ENCODE peak calls at places on chromosomes 11 and 22, in eight cellular contexts. One of them, this sample, is unnamed.

GRCh38 chr22:39545310-39546063 is 12.9 kb upstream of the RPS19BP1 start:
- DNase-seq in A549: no peak
- DNase-seq in GM12878: no peak
- DNase-seq in HCT116: no peak
- DNase-seq in HepG2: no peak
- DNase-seq in SK-N-SH: no peak
- DNase-seq in K562: peak
- DNase-seq in H1: no peak
- DNase-seq in this sample: no peak

GRCh38 chr22:38824587-38824986 is 19.2 kb downstream of the NPTXR start:
- DNase-seq in A549: peak
- DNase-seq in GM12878: no peak
- DNase-seq in HCT116: no peak
- DNase-seq in HepG2: peak
- DNase-seq in SK-N-SH: no peak
- DNase-seq in K562: peak
- DNase-seq in H1: peak
- DNase-seq in this sample: peak

GRCh38 chr11:56948991-56949390 is 39.7 kb upstream of the OR5AK2 start:
- DNase-seq in A549: no peak
- DNase-seq in GM12878: no peak
- DNase-seq in HCT116: no peak
- DNase-seq in HepG2: no peak
- DNase-seq in SK-N-SH: no peak
- DNase-seq in K562: no peak
- DNase-seq in H1: no peak
- DNase-seq in this sample: no peak

GRCh38 chr11:68002943-68003845 is 703 bp downstream of the UNC93B1 start:
- DNase-seq in A549: no peak
- DNase-seq in GM12878: no peak
- DNase-seq in HCT116: no peak
- DNase-seq in HepG2: no peak
- DNase-seq in SK-N-SH: peak
- DNase-seq in K562: peak
- DNase-seq in H1: no peak
- DNase-seq in this sample: no peak

GRCh38 chr11:76008474-76008873 is 193.5 kb downstream of the UVRAG start:
- DNase-seq in A549: no peak
- DNase-seq in GM12878: no peak
- DNase-seq in HCT116: no peak
- DNase-seq in HepG2: no peak
- DNase-seq in SK-N-SH: no peak
- DNase-seq in K562: no peak
- DNase-seq in H1: no peak
- DNase-seq in this sample: peak

GRCh38 chr22:22771696-22772377 is 115.8 kb upstream of the IGLL5 start:
- DNase-seq in A549: no peak
- DNase-seq in GM12878: no peak
- DNase-seq in HCT116: no peak
- DNase-seq in HepG2: no peak
- DNase-seq in SK-N-SH: no peak
- DNase-seq in K562: no peak
- DNase-seq in H1: no peak
- DNase-seq in this sample: no peak

GRCh38 chr11:117478926-117479325 is 151.3 kb downstream of the CEP164 start:
- DNase-seq in A549: no peak
- DNase-seq in GM12878: no peak
- DNase-seq in HCT116: no peak
- DNase-seq in HepG2: no peak
- DNase-seq in SK-N-SH: no peak
- DNase-seq in K562: no peak
- DNase-seq in H1: no peak
- DNase-seq in this sample: no peak

GRCh38 chr11:72642815-72643511 is 31.3 kb downstream of the PDE2A start:
- DNase-seq in A549: peak
- DNase-seq in GM12878: no peak
- DNase-seq in HCT116: peak
- DNase-seq in HepG2: no peak
- DNase-seq in SK-N-SH: peak
- DNase-seq in K562: peak
- DNase-seq in H1: peak
- DNase-seq in this sample: peak

GRCh38 chr22:35411112-35411511 is 11.2 kb downstream of the MCM5 start:
- DNase-seq in A549: no peak
- DNase-seq in GM12878: peak
- DNase-seq in HCT116: no peak
- DNase-seq in HepG2: no peak
- DNase-seq in SK-N-SH: no peak
- DNase-seq in K562: no peak
- DNase-seq in H1: no peak
- DNase-seq in this sample: no peak

GRCh38 chr11:12200359-12201015 is 90.1 kb downstream of the MICAL2 start:
- DNase-seq in A549: no peak
- DNase-seq in GM12878: no peak
- DNase-seq in HCT116: no peak
- DNase-seq in HepG2: no peak
- DNase-seq in SK-N-SH: peak
- DNase-seq in K562: no peak
- DNase-seq in H1: no peak
- DNase-seq in this sample: peak

GRCh38 chr22:37202706-37203105 is 9.6 kb downstream of the SSTR3 start:
- DNase-seq in A549: no peak
- DNase-seq in GM12878: no peak
- DNase-seq in HCT116: no peak
- DNase-seq in HepG2: no peak
- DNase-seq in SK-N-SH: no peak
- DNase-seq in K562: no peak
- DNase-seq in H1: no peak
- DNase-seq in this sample: no peak
- TF ChIP-seq RAD21 in A549: no peak
- TF ChIP-seq RAD21 in GM12878: no peak
- TF ChIP-seq RAD21 in HCT116: no peak
- TF ChIP-seq RAD21 in HepG2: no peak
- TF ChIP-seq RAD21 in SK-N-SH: no peak
- TF ChIP-seq RAD21 in K562: no peak
- TF ChIP-seq RAD21 in H1: no peak
- TF ChIP-seq RAD21 in this sample: no peak

GRCh38 chr11:100805509-100806199 is 118.6 kb downstream of the ARHGAP42 start:
- DNase-seq in A549: no peak
- DNase-seq in GM12878: no peak
- DNase-seq in HCT116: no peak
- DNase-seq in HepG2: no peak
- DNase-seq in SK-N-SH: no peak
- DNase-seq in K562: no peak
- DNase-seq in H1: no peak
- DNase-seq in this sample: peak

GRCh38 chr11:100812517-100812916 is 125.4 kb downstream of the ARHGAP42 start:
- DNase-seq in A549: no peak
- DNase-seq in GM12878: no peak
- DNase-seq in HCT116: no peak
- DNase-seq in HepG2: no peak
- DNase-seq in SK-N-SH: no peak
- DNase-seq in K562: no peak
- DNase-seq in H1: no peak
- DNase-seq in this sample: no peak

GRCh38 chr11:100810666-100811065 is 123.6 kb downstream of the ARHGAP42 start:
- DNase-seq in A549: no peak
- DNase-seq in GM12878: no peak
- DNase-seq in HCT116: no peak
- DNase-seq in HepG2: no peak
- DNase-seq in SK-N-SH: no peak
- DNase-seq in K562: no peak
- DNase-seq in H1: no peak
- DNase-seq in this sample: no peak

GRCh38 chr11:100810146-100810545 is 123.1 kb downstream of the ARHGAP42 start:
- DNase-seq in A549: no peak
- DNase-seq in GM12878: no peak
- DNase-seq in HCT116: no peak
- DNase-seq in HepG2: no peak
- DNase-seq in SK-N-SH: no peak
- DNase-seq in K562: no peak
- DNase-seq in H1: no peak
- DNase-seq in this sample: peak

GRCh38 chr11:100808904-100809491 is 121.9 kb downstream of the ARHGAP42 start:
- DNase-seq in A549: no peak
- DNase-seq in GM12878: no peak
- DNase-seq in HCT116: no peak
- DNase-seq in HepG2: no peak
- DNase-seq in SK-N-SH: no peak
- DNase-seq in K562: peak
- DNase-seq in H1: no peak
- DNase-seq in this sample: peak
- TF ChIP-seq RAD21 in A549: no peak
- TF ChIP-seq RAD21 in GM12878: no peak
- TF ChIP-seq RAD21 in HCT116: no peak
- TF ChIP-seq RAD21 in HepG2: no peak
- TF ChIP-seq RAD21 in SK-N-SH: no peak
- TF ChIP-seq RAD21 in K562: no peak
- TF ChIP-seq RAD21 in H1: no peak
- TF ChIP-seq RAD21 in this sample: no peak

DNA sequence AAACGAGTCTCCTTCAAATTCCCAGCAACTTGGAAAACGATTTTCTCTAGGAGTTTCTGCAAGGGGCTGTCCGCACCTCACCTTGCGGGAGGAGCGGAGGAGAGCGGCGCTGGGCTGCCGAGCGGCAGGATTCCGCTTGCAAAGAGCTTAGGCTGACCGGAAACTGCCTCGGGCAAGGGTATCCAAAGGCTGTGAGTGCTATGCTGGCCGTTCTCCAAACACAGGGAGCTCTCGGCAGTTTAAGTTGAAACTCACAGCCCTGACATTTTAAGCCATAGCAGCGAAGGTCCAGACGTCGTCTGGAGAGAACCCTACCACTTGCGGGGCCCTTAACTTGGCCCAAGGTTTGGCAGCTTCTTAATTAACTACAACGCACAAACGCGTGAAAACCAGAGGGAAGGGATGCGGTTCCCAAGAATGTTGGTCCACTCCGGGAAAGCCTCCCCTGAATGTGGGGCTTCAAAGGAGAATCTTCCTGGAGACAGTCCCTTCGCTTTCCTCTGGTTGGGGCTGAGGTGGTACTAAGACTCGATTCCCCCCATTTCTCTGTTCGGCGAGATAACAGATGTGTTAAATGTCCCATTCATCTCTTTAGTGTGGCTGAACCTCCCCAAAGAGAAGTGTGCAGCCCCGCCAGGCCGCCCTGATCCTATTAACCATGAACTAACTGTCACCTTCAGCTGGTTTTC is 1.1 kb upstream of the DBX1 start:
- DNase-seq in A549: no peak
- DNase-seq in GM12878: no peak
- DNase-seq in HCT116: no peak
- DNase-seq in HepG2: no peak
- DNase-seq in SK-N-SH: peak
- DNase-seq in K562: no peak
- DNase-seq in H1: no peak
- DNase-seq in this sample: no peak
- TF ChIP-seq RAD21 in A549: no peak
- TF ChIP-seq RAD21 in GM12878: no peak
- TF ChIP-seq RAD21 in HCT116: no peak
- TF ChIP-seq RAD21 in HepG2: no peak
- TF ChIP-seq RAD21 in SK-N-SH: no peak
- TF ChIP-seq RAD21 in K562: no peak
- TF ChIP-seq RAD21 in H1: no peak
- TF ChIP-seq RAD21 in this sample: no peak

GRCh38 chr11:33970984-33971466 is 79.1 kb upstream of the LMO2 start:
- DNase-seq in A549: peak
- DNase-seq in GM12878: no peak
- DNase-seq in HCT116: peak
- DNase-seq in HepG2: peak
- DNase-seq in SK-N-SH: peak
- DNase-seq in K562: peak
- DNase-seq in H1: no peak
- DNase-seq in this sample: peak
- TF ChIP-seq RAD21 in A549: peak
- TF ChIP-seq RAD21 in GM12878: peak
- TF ChIP-seq RAD21 in HCT116: peak
- TF ChIP-seq RAD21 in HepG2: peak
- TF ChIP-seq RAD21 in SK-N-SH: peak
- TF ChIP-seq RAD21 in K562: peak
- TF ChIP-seq RAD21 in H1: peak
- TF ChIP-seq RAD21 in this sample: peak

DNA sequence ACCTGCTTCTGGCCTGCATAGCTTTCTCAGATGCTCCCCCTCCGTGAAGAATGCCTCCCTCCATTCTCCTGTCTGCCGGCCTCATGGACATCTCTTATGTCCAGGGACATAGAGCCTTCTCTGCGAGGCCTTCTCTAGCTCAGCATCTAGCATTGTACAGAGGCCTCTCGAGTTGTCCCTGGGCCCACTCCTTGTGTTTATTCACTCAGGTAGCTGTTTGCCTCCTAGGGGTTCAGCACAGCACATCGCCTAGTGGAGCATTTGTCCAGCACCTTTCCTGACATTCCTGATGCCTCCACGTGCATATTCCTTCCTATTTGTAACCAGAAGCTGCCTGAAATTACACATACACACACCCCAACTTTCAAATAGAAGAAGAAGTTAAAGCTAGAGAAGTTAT is 101.3 kb downstream of the TBC1D22A start:
- DNase-seq in A549: no peak
- DNase-seq in GM12878: no peak
- DNase-seq in HCT116: no peak
- DNase-seq in HepG2: peak
- DNase-seq in SK-N-SH: no peak
- DNase-seq in K562: no peak
- DNase-seq in H1: no peak
- DNase-seq in this sample: no peak
- TF ChIP-seq RAD21 in A549: no peak
- TF ChIP-seq RAD21 in GM12878: no peak
- TF ChIP-seq RAD21 in HCT116: no peak
- TF ChIP-seq RAD21 in HepG2: no peak
- TF ChIP-seq RAD21 in SK-N-SH: no peak
- TF ChIP-seq RAD21 in K562: no peak
- TF ChIP-seq RAD21 in H1: no peak
- TF ChIP-seq RAD21 in this sample: no peak

GRCh38 chr11:30561691-30562412 is 24.3 kb downstream of the MPPED2 start:
- DNase-seq in A549: no peak
- DNase-seq in GM12878: no peak
- DNase-seq in HCT116: no peak
- DNase-seq in HepG2: no peak
- DNase-seq in SK-N-SH: no peak
- DNase-seq in K562: no peak
- DNase-seq in H1: no peak
- DNase-seq in this sample: peak
- TF ChIP-seq RAD21 in A549: no peak
- TF ChIP-seq RAD21 in GM12878: no peak
- TF ChIP-seq RAD21 in HCT116: no peak
- TF ChIP-seq RAD21 in HepG2: no peak
- TF ChIP-seq RAD21 in SK-N-SH: no peak
- TF ChIP-seq RAD21 in K562: no peak
- TF ChIP-seq RAD21 in H1: no peak
- TF ChIP-seq RAD21 in this sample: no peak

This sample was measured in IMR-90.